ENCODE peak calls at places on chromosomes 2 and 18, in eight cellular contexts. J is neuronal stem cell, X is H9, C is fibroblast of lung, S is Karpas-422, O is GM23248, Q is neural progenitor cell, N is PC-3. L is an unnamed sample. For H3K4me1 and H3K9me3, the result is how much of the 10 kb centered on the place peaks cover.

GRCh38 chr2:193371200-193371599 is 1176.5 kb upstream of the TMEFF2 start:
- DNase-seq in C (no peak), N (no peak), X (no peak), O (no peak), S (no peak), Q (peak), J (peak), L (no peak)

GRCh38 chr2:71856709-71857525 is 290.7 kb downstream of the CYP26B1 start:
- DNase-seq in Q (peak), J (no peak), C (no peak), X (peak), S (peak), N (peak), O (peak), L (peak)

GRCh38 chr2:232316382-232317190 is 62.0 kb upstream of the ALPP start:
- DNase-seq in X (no peak), C (no peak), S (no peak), Q (no peak), N (no peak), O (no peak), J (no peak), L (no peak)

GRCh38 chr2:215396595-215397313 is 39.1 kb downstream of the FN1 start:
- DNase-seq in C (peak), X (no peak), N (peak), S (no peak), Q (no peak), J (no peak), O (peak), L (peak)

GRCh38 chr2:107621186-107621835 is 205.4 kb upstream of the RGPD4 start:
- DNase-seq in O (no peak), S (no peak), C (no peak), X (no peak), Q (no peak), J (no peak), N (no peak), L (no peak)

GRCh38 chr18:11861583-11862288 is 10.5 kb downstream of the CHMP1B start:
- DNase-seq in C (no peak), J (no peak), X (no peak), S (peak), Q (no peak), O (no peak), N (no peak), L (no peak)

GRCh38 chr2:45743531-45744391 is 92.3 kb downstream of the PRKCE start:
- DNase-seq in X (no peak), S (no peak), Q (no peak), O (peak), J (no peak), N (no peak), C (peak), L (peak)

GRCh38 chr2:207115715-207116364 is 49.9 kb downstream of the KLF7 start:
- DNase-seq in X (no peak), S (no peak), N (no peak), Q (peak), J (no peak), C (no peak), O (peak), L (peak)

GRCh38 chr2:8412586-8412985 is 269.3 kb upstream of the ID2 start:
- DNase-seq in N (no peak), O (peak), X (no peak), Q (peak), C (no peak), J (no peak), S (no peak), L (peak)

DNA sequence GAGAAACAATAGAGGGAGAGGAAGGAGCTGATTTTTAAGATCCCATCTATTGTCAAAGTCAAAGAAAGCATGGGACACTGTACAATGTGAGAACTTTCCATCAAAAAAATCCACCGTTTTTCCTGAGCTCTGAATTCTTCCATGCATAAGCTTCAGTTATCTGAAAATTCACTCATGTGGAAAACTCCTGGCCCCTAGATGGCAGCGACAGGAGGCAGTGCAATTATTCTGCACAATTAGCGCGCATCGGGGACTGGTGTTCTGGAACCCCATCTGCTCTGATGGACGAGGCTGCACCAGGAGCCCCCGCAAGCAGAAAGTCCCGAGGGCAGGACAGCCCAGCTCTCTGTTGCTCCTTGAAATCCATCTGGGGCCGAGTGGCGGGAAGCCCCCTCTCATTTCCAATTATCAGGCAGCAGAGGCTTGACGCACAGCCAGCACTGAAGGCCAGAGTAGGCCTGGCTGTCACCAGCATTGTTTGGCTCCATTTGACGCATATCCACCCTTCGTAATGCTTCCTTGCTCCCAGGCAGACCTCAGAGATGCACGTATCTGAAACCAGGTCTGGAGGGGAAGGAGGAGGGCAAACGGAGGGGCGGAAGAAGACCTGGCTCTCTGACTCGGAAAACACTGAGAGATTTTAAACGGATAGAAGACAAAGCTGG is 70.0 kb downstream of the TNS1 start:
- DNase-seq in X (no peak), S (no peak), O (peak), J (no peak), C (peak), N (no peak), Q (peak), L (no peak)
- H3K4me1 ChIP-seq in X (under half), S (under half), O (half or more), J (under half), C (half or more), N (under half), Q (under half), L (half or more)

GRCh38 chr2:196284033-196284844 is 112.9 kb upstream of the STK17B start:
- DNase-seq in J (no peak), N (no peak), O (peak), Q (no peak), C (peak), X (no peak), S (peak), L (peak)

GRCh38 chr2:196286821-196287220 is 115.4 kb upstream of the STK17B start:
- DNase-seq in J (no peak), C (no peak), Q (no peak), O (no peak), S (no peak), X (no peak), N (no peak), L (no peak)

GRCh38 chr2:196287977-196288538 is 116.7 kb upstream of the STK17B start:
- DNase-seq in N (no peak), S (no peak), Q (no peak), C (no peak), O (no peak), J (no peak), X (no peak), L (no peak)

GRCh38 chr2:196287541-196287940 is 116.2 kb upstream of the STK17B start:
- DNase-seq in J (no peak), O (no peak), C (no peak), N (no peak), X (no peak), Q (no peak), S (no peak), L (no peak)

DNA sequence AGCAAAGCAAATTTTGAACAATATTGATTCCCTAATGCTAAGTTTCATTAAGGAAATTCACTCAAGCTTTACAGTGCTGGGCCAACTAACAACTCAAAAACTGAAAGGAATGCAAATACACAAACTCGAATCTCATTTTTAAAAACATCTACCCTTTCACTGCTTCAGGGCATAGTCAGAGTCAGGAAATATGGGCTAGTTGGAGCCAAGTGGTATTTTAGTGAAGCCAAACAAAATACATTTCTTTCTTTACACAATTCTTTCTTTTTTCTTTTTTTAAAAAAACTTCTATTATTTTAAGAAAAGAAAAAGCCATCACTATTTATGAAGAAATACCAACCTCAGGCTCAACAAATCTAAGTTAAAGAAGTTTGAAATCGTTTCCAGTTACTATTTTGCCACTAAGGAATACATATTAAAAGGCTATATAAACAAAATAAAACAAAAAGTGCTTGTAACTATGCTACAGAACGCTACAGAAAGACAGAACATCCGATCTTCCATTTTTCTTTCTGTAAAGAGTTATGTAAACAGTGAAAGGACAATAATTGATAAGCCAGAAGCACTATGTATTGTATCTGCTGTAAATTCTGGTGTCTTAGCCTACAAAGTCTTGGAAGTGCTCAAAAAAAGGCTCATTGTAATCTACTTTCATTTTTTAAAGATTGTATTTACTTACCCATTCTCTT is 113.7 kb upstream of the STK17B start:
- DNase-seq in S (peak), X (no peak), J (no peak), C (peak), O (peak), Q (no peak), N (no peak), L (peak)
- H3K9ac ChIP-seq in S (no peak), X (no peak), J (no peak), C (no peak), O (no peak), Q (no peak), N (no peak), L (peak)

GRCh38 chr2:196128749-196129148 is 42.6 kb downstream of the STK17B start:
- DNase-seq in S (no peak), C (no peak), Q (no peak), J (no peak), N (no peak), O (no peak), X (no peak), L (no peak)
- H3K9me3 ChIP-seq in S (under half), C (under half), Q (under half), J (half or more), N (under half), O (under half), X (under half), L (under half)

GRCh38 chr2:74006424-74006823 is 21.7 kb downstream of the TET3 start:
- DNase-seq in O (no peak), J (no peak), S (no peak), Q (no peak), N (no peak), X (peak), C (no peak), L (no peak)
- H3K4me1 ChIP-seq in O (under half), J (under half), S (under half), Q (under half), N (under half), X (under half), C (under half), L (under half)

GRCh38 chr18:55266981-55267380 is 307.7 kb upstream of the CCDC68 start:
- DNase-seq in S (no peak), C (no peak), X (no peak), O (peak), J (no peak), Q (no peak), N (no peak), L (no peak)

GRCh38 chr18:55264108-55264507 is 304.8 kb upstream of the CCDC68 start:
- DNase-seq in Q (peak), J (peak), N (no peak), S (no peak), X (no peak), C (peak), O (no peak), L (no peak)

GRCh38 chr18:55268146-55268545 is 308.9 kb upstream of the CCDC68 start:
- DNase-seq in N (no peak), X (no peak), J (no peak), C (peak), Q (no peak), S (no peak), O (no peak), L (no peak)

GRCh38 chr18:55265130-55265675 is 305.9 kb upstream of the CCDC68 start:
- DNase-seq in C (no peak), Q (no peak), X (no peak), N (no peak), O (no peak), J (no peak), S (no peak), L (no peak)

DNA sequence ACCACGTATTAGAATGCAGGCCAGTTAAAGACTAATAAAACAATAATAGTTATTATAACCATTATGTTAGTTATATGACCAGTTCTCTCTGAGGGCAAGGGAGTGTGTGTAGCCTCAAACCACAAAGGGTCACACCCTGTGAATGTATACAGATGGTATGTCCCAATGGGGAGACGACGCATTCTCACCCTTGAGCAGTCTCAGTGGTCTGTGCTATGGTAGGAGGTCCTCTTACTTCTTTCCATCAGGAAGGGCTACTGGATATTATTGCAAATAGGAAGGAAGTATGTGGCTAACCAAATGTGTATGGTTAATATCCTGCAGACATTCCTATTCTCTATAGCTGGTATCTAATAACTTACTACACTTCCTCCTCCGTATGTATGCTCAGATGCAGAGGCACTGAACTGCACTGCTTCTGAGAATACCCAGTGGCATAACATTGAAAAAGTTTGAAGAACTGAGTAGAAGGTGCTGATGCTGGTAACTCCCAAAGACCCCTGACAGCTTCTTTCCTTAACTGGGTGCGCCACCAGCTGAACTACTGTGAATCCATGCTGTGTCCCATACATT is 306.7 kb upstream of the CCDC68 start:
- DNase-seq in X (no peak), C (no peak), J (no peak), N (peak), O (peak), S (no peak), Q (no peak), L (no peak)
- H3K9ac ChIP-seq in X (no peak), C (no peak), J (no peak), N (no peak), O (no peak), S (no peak), Q (no peak), L (no peak)

GRCh38 chr18:72013512-72013911 is 530.6 kb downstream of the CBLN2 start:
- DNase-seq in S (no peak), N (peak), Q (no peak), O (no peak), X (no peak), C (peak), J (no peak), L (no peak)
- H3K9me3 ChIP-seq in S (half or more), N (under half), Q (under half), O (under half), X (under half), C (under half), J (under half), L (under half)

L was measured in adipocyte.